ENCODE peak calls at places on chromosomes 7 and 10, in nine cellular contexts. N is pancreas; Q is AG08395; M is cardiac muscle cell; D is thoracic aorta; Y is left cardiac atrium; U is RWPE1; B is stimulated activated CD4-positive, alpha-beta T cell treated with anti-CD3 and anti-CD28 coated beads, Interleukin-12 subunit alpha, Interleukin-12 subunit beta, amount 100 ng/mL, for 4 hours; G is AG04449. P is an unnamed sample.

GRCh38 chr7:1823376-1824150 is 153.5 kb downstream of the ELFN1 start:
- DNase-seq in D (no peak), Q (no peak), Y (no peak), G (no peak), N (no peak), B (no peak), M (no peak), U (no peak), P (no peak)

GRCh38 chr7:2937701-2938513 is 93.8 kb upstream of the GNA12 start:
- DNase-seq in N (no peak), G (no peak), U (no peak), B (no peak), D (no peak), M (no peak), Q (no peak), Y (no peak), P (no peak)

GRCh38 chr10:117443677-117444022 is 68.4 kb upstream of the PDZD8 start:
- DNase-seq in B (no peak), M (no peak), Y (no peak), U (no peak), D (no peak), Q (no peak), N (no peak), G (no peak), P (no peak)

GRCh38 chr10:99590799-99591198 is 29.4 kb downstream of the SLC25A28 start:
- DNase-seq in M (no peak), U (no peak), G (no peak), Q (no peak), B (no peak), N (no peak), D (no peak), Y (no peak), P (no peak)

GRCh38 chr10:116777006-116777405 is 34.6 kb upstream of the HSPA12A start:
- DNase-seq in G (no peak), B (no peak), D (no peak), Y (no peak), N (no peak), U (no peak), Q (no peak), M (no peak), P (no peak)

GRCh38 chr7:55092186-55092976 is 73.6 kb downstream of the EGFR start:
- DNase-seq in N (no peak), D (no peak), Q (no peak), M (no peak), Y (no peak), B (no peak), U (no peak), G (no peak), P (no peak)

GRCh38 chr7:19747740-19748339 is 25.6 kb downstream of the TMEM196 start:
- DNase-seq in N (no peak), Q (peak; percentile 51), Y (no peak), B (no peak), G (no peak), D (no peak), M (peak; percentile 58), U (peak; percentile 36), P (peak; percentile 3)

GRCh38 chr7:13077466-13077865 is 390.0 kb downstream of the ARL4A start:
- DNase-seq in B (no peak), N (no peak), M (peak; percentile 46), Y (no peak), U (peak; percentile 35), D (no peak), Q (no peak), G (no peak), P (no peak)

GRCh38 chr10:73065441-73065840 is 31.2 kb downstream of the P4HA1 start:
- DNase-seq in M (no peak), B (no peak), D (no peak), G (no peak), N (no peak), Q (no peak), Y (no peak), U (no peak), P (no peak)

GRCh38 chr7:37448057-37448636 is 517 bp downstream of the ELMO1 start:
- DNase-seq in Y (no peak), Q (no peak), D (no peak), N (peak; percentile 11), M (no peak), G (no peak), U (no peak), B (peak; percentile 46), P (no peak)

GRCh38 chr10:44458671-44459403 is 73.9 kb upstream of the CXCL12 start:
- DNase-seq in G (no peak), N (no peak), Y (no peak), U (no peak), Q (no peak), B (no peak), D (no peak), M (no peak), P (no peak)

GRCh38 chr7:153193144-153193595 is 433.6 kb downstream of the ACTR3B start:
- DNase-seq in M (no peak), G (no peak), U (no peak), Q (no peak), D (no peak), Y (peak; percentile 22), N (peak; percentile 28), B (no peak), P (peak; percentile 19)

GRCh38 chr10:23001901-23002516 is 74.2 kb downstream of the ARMC3 start:
- DNase-seq in G (no peak), D (no peak), N (no peak), B (no peak), M (no peak), Y (no peak), Q (no peak), U (no peak), P (no peak)

GRCh38 chr7:95011156-95011928 is 103.9 kb downstream of the PPP1R9A start:
- DNase-seq in B (no peak), G (peak; percentile 41), D (no peak), Q (peak; percentile 76), M (peak; percentile 51), Y (no peak), U (peak; percentile 11), N (no peak), P (no peak)

GRCh38 chr10:22222236-22223190 is 4.7 kb upstream of the EBLN1 start:
- DNase-seq in B (no peak), D (no peak), N (no peak), G (no peak), Q (no peak), M (no peak), U (no peak), Y (no peak), P (no peak)

GRCh38 chr10:15313034-15313433 is 58.1 kb downstream of the FAM171A1 start:
- DNase-seq in Y (no peak), U (no peak), Q (no peak), N (no peak), G (no peak), M (peak; percentile 50), B (no peak), D (no peak), P (no peak)

GRCh38 chr7:25951414-25952276 is 200.4 kb upstream of the NFE2L3 start:
- DNase-seq in Q (peak; percentile 39), N (peak; percentile 58), Y (no peak), G (no peak), U (no peak), M (peak; percentile 13), D (no peak), B (no peak), P (no peak)

GRCh38 chr10:121823993-121824463 is 103.8 kb downstream of the ATE1 start:
- DNase-seq in Y (no peak), B (no peak), G (no peak), M (peak; percentile 62), U (peak; percentile 57), N (no peak), Q (peak; percentile 61), D (no peak), P (peak; percentile 44)

GRCh38 chr10:47164126-47164799 is 135.7 kb upstream of the GDF10 start:
- DNase-seq in G (peak; percentile 70), Q (peak; percentile 46), Y (no peak), B (no peak), U (peak; percentile 76), D (no peak), M (peak; percentile 88), N (no peak), P (no peak)

GRCh38 chr10:35731828-35732227 is 89.7 kb upstream of the FZD8 start:
- DNase-seq in N (no peak), G (no peak), Q (no peak), D (no peak), B (no peak), U (no peak), M (no peak), Y (no peak), P (no peak)

GRCh38 chr7:119254741-119255140 is 1018.2 kb upstream of the KCND2 start:
- DNase-seq in B (no peak), Y (no peak), N (no peak), U (no peak), D (no peak), Q (no peak), G (no peak), M (no peak), P (no peak)

GRCh38 chr10:71736570-71737355 is 17.2 kb upstream of the C10orf105 start:
- DNase-seq in Q (peak; percentile 13), M (no peak), N (no peak), Y (no peak), U (no peak), D (no peak), B (no peak), G (no peak), P (no peak)

GRCh38 chr7:21960922-21961321 is 15.2 kb upstream of the CDCA7L start:
- DNase-seq in Q (peak; percentile 79), U (peak; percentile 76), B (no peak), D (no peak), Y (no peak), M (peak; percentile 79), N (no peak), G (peak; percentile 67), P (no peak)

GRCh38 chr10:122341141-122341810 is 33.2 kb upstream of the PLEKHA1 start:
- DNase-seq in B (no peak), Q (no peak), M (peak; percentile 48), U (no peak), G (no peak), Y (peak; percentile 47), N (peak; percentile 49), D (no peak), P (no peak)

GRCh38 chr7:93228302-93228701 is 2.0 kb upstream of the HEPACAM2 start:
- DNase-seq in N (no peak), M (peak; percentile 80), Y (no peak), D (no peak), G (no peak), U (peak; percentile 62), B (no peak), Q (peak; percentile 53), P (peak; percentile 68)

GRCh38 chr7:88694207-88694606 is 65.3 kb upstream of the ZNF804B start:
- DNase-seq in N (no peak), U (no peak), B (no peak), G (no peak), Y (no peak), Q (no peak), M (no peak), D (no peak), P (no peak)

GRCh38 chr7:41035788-41036187 is 667.1 kb downstream of the INHBA start:
- DNase-seq in N (no peak), G (no peak), B (no peak), Y (no peak), U (no peak), D (no peak), Q (no peak), M (no peak), P (peak; percentile 82)

GRCh38 chr10:93215312-93215711 is 141.6 kb downstream of the CYP26A1 start:
- DNase-seq in U (no peak), Q (no peak), M (no peak), N (no peak), Y (no peak), D (no peak), B (no peak), G (no peak), P (no peak)

GRCh38 chr10:109919224-109919623 is 4.1 kb downstream of the XPNPEP1 start:
- DNase-seq in B (no peak), Q (no peak), N (no peak), G (no peak), Y (no peak), U (no peak), M (no peak), D (no peak), P (no peak)

GRCh38 chr7:121595949-121596692 is 200.0 kb upstream of the FAM3C start:
- DNase-seq in G (no peak), B (no peak), Q (no peak), M (peak; percentile 6), U (no peak), N (no peak), D (no peak), Y (no peak), P (no peak)

P was measured in Jurkat, Clone E6-1.